ENCODE peak calls at places on chromosomes 1 and 21, in five cellular contexts. One of them, this sample, is unnamed.
A peak's percentile ranks its signal among the peaks of the same experiment; 100 is the strongest.

GRCh38 chr1:33382651-33383415 is 48.1 kb downstream of the PHC2 start:
- DNase-seq in GM12865: no peak
- DNase-seq in epithelial cell of esophagus: no peak
- DNase-seq in AG04450: no peak
- DNase-seq in brain microvascular endothelial cell: no peak
- DNase-seq in this sample: no peak

GRCh38 chr1:224938652-224939051 is 9.2 kb downstream of the DNAH14 start:
- DNase-seq in brain microvascular endothelial cell: no peak
- DNase-seq in epithelial cell of esophagus: no peak
- DNase-seq in GM12865: no peak
- DNase-seq in AG04450: no peak
- DNase-seq in this sample: no peak

GRCh38 chr1:64440423-64440822 is 29.5 kb upstream of the CACHD1 start:
- DNase-seq in brain microvascular endothelial cell: no peak
- DNase-seq in GM12865: no peak
- DNase-seq in AG04450: no peak
- DNase-seq in epithelial cell of esophagus: no peak
- DNase-seq in this sample: no peak

GRCh38 chr1:32170991-32171390 is 8.5 kb upstream of the TXLNA start:
- DNase-seq in epithelial cell of esophagus: no peak
- DNase-seq in brain microvascular endothelial cell: no peak
- DNase-seq in AG04450: no peak
- DNase-seq in GM12865: no peak
- DNase-seq in this sample: no peak

GRCh38 chr1:67831850-67832513 is 1.3 kb downstream of the GNG12 start:
- DNase-seq in AG04450: no peak
- DNase-seq in brain microvascular endothelial cell: peak; percentile 69
- DNase-seq in epithelial cell of esophagus: peak; percentile 72
- DNase-seq in GM12865: no peak
- DNase-seq in this sample: no peak

GRCh38 chr1:29682918-29683314 is 446.6 kb downstream of the PTPRU start:
- DNase-seq in AG04450: no peak
- DNase-seq in epithelial cell of esophagus: no peak
- DNase-seq in brain microvascular endothelial cell: no peak
- DNase-seq in GM12865: no peak
- DNase-seq in this sample: no peak

GRCh38 chr1:195899762-195900352 is 708.4 kb downstream of the KCNT2 start:
- DNase-seq in GM12865: no peak
- DNase-seq in brain microvascular endothelial cell: peak; percentile 7
- DNase-seq in epithelial cell of esophagus: peak; percentile 78
- DNase-seq in AG04450: peak; percentile 8
- DNase-seq in this sample: no peak

GRCh38 chr1:182120411-182121258 is 59.1 kb upstream of the ZNF648 start:
- DNase-seq in GM12865: no peak
- DNase-seq in brain microvascular endothelial cell: peak; percentile 16
- DNase-seq in epithelial cell of esophagus: peak; percentile 45
- DNase-seq in AG04450: no peak
- DNase-seq in this sample: no peak

GRCh38 chr1:224730540-224730939 is 114.4 kb downstream of the CNIH3 start:
- DNase-seq in epithelial cell of esophagus: no peak
- DNase-seq in GM12865: no peak
- DNase-seq in AG04450: no peak
- DNase-seq in brain microvascular endothelial cell: no peak
- DNase-seq in this sample: no peak

GRCh38 chr1:53690411-53690810 is 48.6 kb downstream of the GLIS1 start:
- DNase-seq in brain microvascular endothelial cell: no peak
- DNase-seq in GM12865: no peak
- DNase-seq in AG04450: no peak
- DNase-seq in epithelial cell of esophagus: no peak
- DNase-seq in this sample: no peak

GRCh38 chr1:119347858-119348257 is 20.7 kb upstream of the HAO2 start:
- DNase-seq in AG04450: no peak
- DNase-seq in brain microvascular endothelial cell: peak; percentile 36
- DNase-seq in epithelial cell of esophagus: peak; percentile 27
- DNase-seq in GM12865: peak; percentile 84
- DNase-seq in this sample: no peak

GRCh38 chr1:225426395-225427248 is 1.2 kb downstream of the LBR start:
- DNase-seq in GM12865: peak; percentile 54
- DNase-seq in epithelial cell of esophagus: peak; percentile 45
- DNase-seq in brain microvascular endothelial cell: no peak
- DNase-seq in AG04450: no peak
- DNase-seq in this sample: no peak

GRCh38 chr1:112309499-112309898 is 86.5 kb upstream of the CTTNBP2NL start:
- DNase-seq in epithelial cell of esophagus: no peak
- DNase-seq in AG04450: no peak
- DNase-seq in GM12865: no peak
- DNase-seq in brain microvascular endothelial cell: no peak
- DNase-seq in this sample: no peak

GRCh38 chr1:71638081-71638766 is 557.4 kb upstream of the ZRANB2 start:
- DNase-seq in brain microvascular endothelial cell: peak; percentile 11
- DNase-seq in epithelial cell of esophagus: peak; percentile 38
- DNase-seq in AG04450: peak; percentile 33
- DNase-seq in GM12865: no peak
- DNase-seq in this sample: peak; percentile 58

GRCh38 chr1:101120868-101121267 is 95.3 kb upstream of the DPH5 start:
- DNase-seq in AG04450: no peak
- DNase-seq in GM12865: no peak
- DNase-seq in brain microvascular endothelial cell: no peak
- DNase-seq in epithelial cell of esophagus: no peak
- DNase-seq in this sample: no peak

GRCh38 chr1:88655685-88656299 is 28.3 kb upstream of the PKN2 start:
- DNase-seq in GM12865: peak; percentile 38
- DNase-seq in epithelial cell of esophagus: peak; percentile 33
- DNase-seq in brain microvascular endothelial cell: no peak
- DNase-seq in AG04450: no peak
- DNase-seq in this sample: no peak

GRCh38 chr1:223224465-223224864 is 81.4 kb upstream of the TLR5 start:
- DNase-seq in AG04450: no peak
- DNase-seq in GM12865: no peak
- DNase-seq in epithelial cell of esophagus: no peak
- DNase-seq in brain microvascular endothelial cell: no peak
- DNase-seq in this sample: no peak

GRCh38 chr1:55329091-55329490 is 113.9 kb upstream of the USP24 start:
- DNase-seq in GM12865: no peak
- DNase-seq in AG04450: no peak
- DNase-seq in brain microvascular endothelial cell: no peak
- DNase-seq in epithelial cell of esophagus: no peak
- DNase-seq in this sample: no peak

GRCh38 chr1:193036337-193037047 is 22.7 kb downstream of the UCHL5 start:
- DNase-seq in brain microvascular endothelial cell: no peak
- DNase-seq in epithelial cell of esophagus: no peak
- DNase-seq in GM12865: no peak
- DNase-seq in AG04450: no peak
- DNase-seq in this sample: no peak

GRCh38 chr1:175045519-175045918 is 22.1 kb upstream of the TNN start:
- DNase-seq in AG04450: no peak
- DNase-seq in brain microvascular endothelial cell: no peak
- DNase-seq in epithelial cell of esophagus: no peak
- DNase-seq in GM12865: no peak
- DNase-seq in this sample: no peak

GRCh38 chr21:35719105-35719504 is 341.2 kb downstream of the SETD4 start:
- DNase-seq in brain microvascular endothelial cell: no peak
- DNase-seq in GM12865: no peak
- DNase-seq in epithelial cell of esophagus: no peak
- DNase-seq in AG04450: no peak
- DNase-seq in this sample: no peak

GRCh38 chr1:230423261-230423660 is 2.9 kb downstream of the PGBD5 start:
- DNase-seq in epithelial cell of esophagus: no peak
- DNase-seq in AG04450: no peak
- DNase-seq in GM12865: no peak
- DNase-seq in brain microvascular endothelial cell: no peak
- DNase-seq in this sample: no peak

GRCh38 chr1:197362871-197363270 is 94.8 kb downstream of the CRB1 start:
- DNase-seq in GM12865: no peak
- DNase-seq in epithelial cell of esophagus: no peak
- DNase-seq in AG04450: no peak
- DNase-seq in brain microvascular endothelial cell: no peak
- DNase-seq in this sample: no peak

GRCh38 chr1:233323724-233324123 is 3.8 kb upstream of the MAP3K21 start:
- DNase-seq in epithelial cell of esophagus: no peak
- DNase-seq in AG04450: no peak
- DNase-seq in brain microvascular endothelial cell: no peak
- DNase-seq in GM12865: no peak
- DNase-seq in this sample: no peak

GRCh38 chr1:12173631-12174121 is 6.9 kb downstream of the TNFRSF1B start:
- DNase-seq in epithelial cell of esophagus: no peak
- DNase-seq in AG04450: no peak
- DNase-seq in brain microvascular endothelial cell: no peak
- DNase-seq in GM12865: peak; percentile 43
- DNase-seq in this sample: no peak

GRCh38 chr1:25900209-25900608 is 6.0 kb downstream of the STMN1 start:
- DNase-seq in GM12865: no peak
- DNase-seq in epithelial cell of esophagus: no peak
- DNase-seq in brain microvascular endothelial cell: no peak
- DNase-seq in AG04450: no peak
- DNase-seq in this sample: no peak

GRCh38 chr1:77412794-77413530 is 131.1 kb downstream of the AK5 start:
- DNase-seq in AG04450: no peak
- DNase-seq in brain microvascular endothelial cell: no peak
- DNase-seq in epithelial cell of esophagus: no peak
- DNase-seq in GM12865: peak; percentile 27
- DNase-seq in this sample: no peak

GRCh38 chr21:32131960-32132359 is 146.9 kb downstream of the MIS18A start:
- DNase-seq in brain microvascular endothelial cell: peak; percentile 10
- DNase-seq in AG04450: no peak
- DNase-seq in epithelial cell of esophagus: peak; percentile 3
- DNase-seq in GM12865: peak; percentile 42
- DNase-seq in this sample: no peak

GRCh38 chr1:180964056-180964455 is 51.4 kb downstream of the KIAA1614 start:
- DNase-seq in AG04450: no peak
- DNase-seq in GM12865: no peak
- DNase-seq in epithelial cell of esophagus: no peak
- DNase-seq in brain microvascular endothelial cell: no peak
- DNase-seq in this sample: no peak

GRCh38 chr1:3581296-3581695 is 30.0 kb downstream of the MEGF6 start:
- DNase-seq in GM12865: no peak
- DNase-seq in AG04450: no peak
- DNase-seq in epithelial cell of esophagus: no peak
- DNase-seq in brain microvascular endothelial cell: no peak
- DNase-seq in this sample: no peak

GRCh38 chr1:161367684-161368398 is at the start of gene CFAP126:
- DNase-seq in AG04450: no peak
- DNase-seq in GM12865: peak; percentile 81
- DNase-seq in brain microvascular endothelial cell: peak; percentile 87
- DNase-seq in epithelial cell of esophagus: peak; percentile 75
- DNase-seq in this sample: peak; percentile 24
- TF ChIP-seq CTCF in AG04450: no peak
- TF ChIP-seq CTCF in GM12865: no peak
- TF ChIP-seq CTCF in brain microvascular endothelial cell: peak; percentile 20
- TF ChIP-seq CTCF in epithelial cell of esophagus: no peak
- TF ChIP-seq CTCF in this sample: no peak

DNA sequence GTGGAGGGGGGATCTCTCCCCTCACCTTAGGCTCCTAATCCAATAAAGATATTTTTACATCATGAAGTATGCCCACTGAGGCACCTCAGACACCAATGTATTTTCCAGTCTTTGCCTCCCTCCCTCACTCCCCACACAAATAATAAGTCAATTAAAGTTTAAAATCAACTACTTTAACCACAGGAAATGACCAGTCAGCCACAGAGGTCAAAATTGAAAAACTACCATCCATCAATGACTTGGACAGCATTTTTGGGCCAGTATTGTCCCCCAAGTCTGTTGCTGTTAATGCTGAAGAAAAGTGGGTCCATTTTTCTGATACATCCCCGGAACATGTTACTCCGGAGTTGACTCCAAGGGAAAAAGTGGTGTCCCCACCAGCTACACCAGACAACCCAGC is 70.6 kb upstream of the DYNLT5 start:
- DNase-seq in brain microvascular endothelial cell: no peak
- DNase-seq in AG04450: no peak
- DNase-seq in GM12865: no peak
- DNase-seq in epithelial cell of esophagus: no peak
- DNase-seq in this sample: no peak
- H3K4me3 ChIP-seq in brain microvascular endothelial cell: no peak overlapping the region
- H3K4me3 ChIP-seq in AG04450: no peak overlapping the region
- H3K4me3 ChIP-seq in GM12865: no peak overlapping the region
- H3K4me3 ChIP-seq in epithelial cell of esophagus: no peak overlapping the region
- H3K4me3 ChIP-seq in this sample: no peak overlapping the region

DNA sequence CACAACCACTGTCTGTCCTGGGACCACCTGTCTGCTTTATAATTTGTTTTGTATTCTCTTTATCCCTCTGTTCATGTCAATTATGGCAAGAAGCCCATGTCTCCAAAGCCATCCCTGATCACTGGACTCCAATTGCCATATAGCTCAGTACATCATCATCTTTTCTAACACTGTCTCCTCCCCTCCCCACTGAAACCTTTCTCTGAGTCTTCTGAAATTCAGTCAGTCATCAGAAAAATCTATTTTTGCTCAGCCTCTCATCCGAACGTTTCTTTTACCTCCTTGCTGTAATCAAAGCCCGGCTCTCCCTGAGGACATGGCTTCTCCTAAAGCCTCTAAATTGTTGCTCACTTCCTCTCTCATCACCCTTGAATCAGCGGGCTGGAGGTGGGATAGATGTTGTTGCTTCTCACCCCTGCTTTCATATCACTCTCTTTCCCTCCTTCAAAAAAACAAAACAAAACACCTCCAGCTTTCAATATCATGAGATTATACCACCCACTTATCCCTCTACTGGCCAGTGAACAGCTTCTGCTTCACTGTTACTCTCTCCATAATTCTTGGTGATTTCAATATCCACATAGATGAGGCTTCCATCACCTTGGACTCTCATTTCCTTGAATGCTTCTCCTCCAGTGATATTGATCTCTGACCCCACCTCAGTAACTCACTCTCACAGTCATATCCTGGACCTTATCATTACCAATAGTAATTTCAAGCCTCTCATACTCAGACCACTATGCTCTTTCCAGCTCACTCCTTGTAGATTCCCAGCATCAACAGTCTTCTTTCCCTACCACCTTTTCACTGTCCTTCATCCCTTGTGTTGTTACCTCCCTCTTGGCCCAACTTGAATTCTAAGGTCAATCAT is 27.8 kb downstream of the RAB3B start:
- DNase-seq in AG04450: no peak
- DNase-seq in epithelial cell of esophagus: no peak
- DNase-seq in GM12865: no peak
- DNase-seq in brain microvascular endothelial cell: no peak
- DNase-seq in this sample: no peak
- TF ChIP-seq CTCF in AG04450: no peak
- TF ChIP-seq CTCF in epithelial cell of esophagus: no peak
- TF ChIP-seq CTCF in GM12865: no peak
- TF ChIP-seq CTCF in brain microvascular endothelial cell: peak; percentile 8
- TF ChIP-seq CTCF in this sample: no peak

GRCh38 chr1:27150641-27151040 is 4.3 kb downstream of the SLC9A1 start:
- DNase-seq in brain microvascular endothelial cell: no peak
- DNase-seq in AG04450: no peak
- DNase-seq in epithelial cell of esophagus: no peak
- DNase-seq in GM12865: no peak
- DNase-seq in this sample: no peak

GRCh38 chr1:27153927-27154358 is 982 bp downstream of the SLC9A1 start:
- DNase-seq in epithelial cell of esophagus: no peak
- DNase-seq in brain microvascular endothelial cell: no peak
- DNase-seq in GM12865: no peak
- DNase-seq in AG04450: no peak
- DNase-seq in this sample: no peak

GRCh38 chr1:27153549-27153886 is 1.4 kb downstream of the SLC9A1 start:
- DNase-seq in brain microvascular endothelial cell: peak; percentile 28
- DNase-seq in AG04450: no peak
- DNase-seq in epithelial cell of esophagus: no peak
- DNase-seq in GM12865: no peak
- DNase-seq in this sample: no peak

GRCh38 chr1:27152829-27153548 is 1.9 kb downstream of the SLC9A1 start:
- DNase-seq in epithelial cell of esophagus: peak; percentile 77
- DNase-seq in GM12865: no peak
- DNase-seq in AG04450: no peak
- DNase-seq in brain microvascular endothelial cell: no peak
- DNase-seq in this sample: no peak

GRCh38 chr1:27152004-27152828 is 2.7 kb downstream of the SLC9A1 start:
- DNase-seq in brain microvascular endothelial cell: no peak
- DNase-seq in AG04450: no peak
- DNase-seq in GM12865: no peak
- DNase-seq in epithelial cell of esophagus: no peak
- DNase-seq in this sample: no peak
- H3K4me3 ChIP-seq in brain microvascular endothelial cell: peak overlapping the region; percentile 71
- H3K4me3 ChIP-seq in AG04450: peak overlapping the region; percentile 73
- H3K4me3 ChIP-seq in GM12865: peak overlapping the region; percentile 73
- H3K4me3 ChIP-seq in epithelial cell of esophagus: peak overlapping the region; percentile 81
- H3K4me3 ChIP-seq in this sample: peak overlapping the region; percentile 66